ENCODE peak calls at places on chromosomes 4 and X, in six cellular contexts. V is Calu3, A is endothelial cell of umbilical vein, E is RWPE1, S is brain microvascular endothelial cell, J is WTC11. H is an unnamed sample.

GRCh38 chr4:3291969-3292570 is 751 bp upstream of the RGS12 start:
- DNase-seq in V (peak; percentile 60), A (no peak), E (peak; percentile 28), S (no peak), J (peak; percentile 43), H (peak; percentile 49)

GRCh38 chrX:101658661-101659477 is 781 bp downstream of the ARMCX2 start:
- DNase-seq in V (no peak), A (peak; percentile 51), E (peak; percentile 29), S (peak; percentile 47), J (peak; percentile 79), H (peak; percentile 52)

GRCh38 chr4:187840814-187841213 is 154.8 kb upstream of the ZFP42 start:
- DNase-seq in V (no peak), A (no peak), E (no peak), S (peak; percentile 31), J (no peak), H (no peak)

GRCh38 chrX:103175944-103176753 is 38.8 kb upstream of the BEX4 start:
- DNase-seq in V (peak; percentile 71), A (peak; percentile 62), E (peak; percentile 28), S (peak; percentile 58), J (peak; percentile 60), H (peak; percentile 35)

GRCh38 chr4:26896636-26897035 is 36.0 kb downstream of the STIM2 start:
- DNase-seq in V (no peak), A (peak; percentile 9), E (no peak), S (peak; percentile 17), J (no peak), H (peak; percentile 12)

GRCh38 chr4:80207664-80208063 is 10.4 kb downstream of the PRDM8 start:
- DNase-seq in V (no peak), A (no peak), E (no peak), S (no peak), J (no peak), H (no peak)

GRCh38 chr4:2818351-2818939 is 25.2 kb upstream of the ADD1 start:
- DNase-seq in V (peak; percentile 20), A (no peak), E (no peak), S (no peak), J (peak; percentile 63), H (no peak)

GRCh38 chr4:66820681-66821080 is 724.6 kb downstream of the CENPC start:
- DNase-seq in V (no peak), A (no peak), E (no peak), S (no peak), J (no peak), H (no peak)

GRCh38 chrX:48648299-48648698 is 35.3 kb upstream of the WAS start:
- DNase-seq in V (peak; percentile 18), A (peak; percentile 43), E (peak; percentile 13), S (peak; percentile 12), J (peak; percentile 21), H (peak; percentile 65)

GRCh38 chr4:146158036-146158745 is 17.3 kb upstream of the LSM6 start:
- DNase-seq in V (no peak), A (no peak), E (no peak), S (no peak), J (no peak), H (peak; percentile 69)

GRCh38 chr4:63492515-63492914 is 916.7 kb downstream of the TECRL start:
- DNase-seq in V (no peak), A (no peak), E (no peak), S (no peak), J (no peak), H (no peak)

GRCh38 chr4:3344596-3344995 is 51.8 kb downstream of the RGS12 start:
- DNase-seq in V (no peak), A (no peak), E (no peak), S (no peak), J (no peak), H (no peak)

GRCh38 chr4:155307731-155308277 is 69.0 kb downstream of the MAP9 start:
- DNase-seq in V (no peak), A (no peak), E (no peak), S (no peak), J (no peak), H (no peak)

GRCh38 chrX:132631579-132632232 is 142.9 kb upstream of the MBNL3 start:
- DNase-seq in V (peak; percentile 2), A (peak; percentile 33), E (peak; percentile 7), S (peak; percentile 30), J (no peak), H (peak; percentile 40)
- TF ChIP-seq CTCF in V (peak; percentile 28), A (peak; percentile 30), E (peak; percentile 50), S (peak; percentile 57), J (no peak), H (peak; percentile 61)

DNA sequence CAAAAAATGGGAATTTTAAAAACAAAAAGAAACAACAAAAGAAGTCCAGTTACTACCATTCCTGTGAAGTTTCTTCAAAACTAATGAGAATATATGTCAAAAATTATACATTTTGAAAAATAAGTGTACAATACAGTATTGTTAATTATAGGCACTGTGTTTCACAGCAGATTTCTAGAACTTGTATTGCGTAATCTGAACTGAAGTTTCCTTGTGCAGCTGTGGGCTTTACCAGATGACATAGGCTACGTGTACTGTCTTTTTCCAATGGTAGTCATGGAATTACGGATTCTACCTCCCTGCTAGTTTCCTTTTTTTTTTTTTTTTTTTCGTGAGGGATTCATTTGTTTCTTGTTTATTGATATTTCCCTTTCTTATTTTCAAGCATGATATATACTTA is 113.8 kb upstream of the GABRA2 start:
- DNase-seq in V (no peak), A (no peak), E (no peak), S (no peak), J (no peak), H (no peak)
- TF ChIP-seq CTCF in V (no peak), A (no peak), E (no peak), S (no peak), J (no peak), H (no peak)

GRCh38 chr4:147492301-147492700 is 11.4 kb downstream of the EDNRA start:
- DNase-seq in V (no peak), A (no peak), E (no peak), S (peak; percentile 57), J (no peak), H (peak; percentile 20)
- TF ChIP-seq CTCF in V (no peak), A (no peak), E (no peak), S (no peak), J (no peak), H (no peak)

GRCh38 chr4:83738895-83739294 is 203.0 kb downstream of the GPAT3 start:
- DNase-seq in V (no peak), A (no peak), E (no peak), S (no peak), J (no peak), H (no peak)
- TF ChIP-seq CTCF in V (no peak), A (no peak), E (no peak), S (no peak), J (no peak), H (no peak)

GRCh38 chr4:7668282-7668681 is 233.6 kb upstream of the PSAPL1 start:
- DNase-seq in V (no peak), A (no peak), E (no peak), S (no peak), J (no peak), H (no peak)

GRCh38 chr4:7666744-7667143 is 232.0 kb upstream of the PSAPL1 start:
- DNase-seq in V (no peak), A (no peak), E (no peak), S (no peak), J (no peak), H (no peak)

GRCh38 chr4:7666011-7666410 is 231.3 kb upstream of the PSAPL1 start:
- DNase-seq in V (no peak), A (no peak), E (no peak), S (no peak), J (no peak), H (no peak)

GRCh38 chr4:7665321-7665720 is 230.6 kb upstream of the PSAPL1 start:
- DNase-seq in V (no peak), A (no peak), E (no peak), S (no peak), J (no peak), H (no peak)

GRCh38 chr4:7668826-7669225 is 234.1 kb upstream of the PSAPL1 start:
- DNase-seq in V (no peak), A (no peak), E (no peak), S (no peak), J (no peak), H (no peak)
- TF ChIP-seq CTCF in V (no peak), A (no peak), E (no peak), S (no peak), J (no peak), H (no peak)